ENCODE peak calls at places on chromosome 2, in nine cellular contexts. I is left ventricle myocardium inferior, D is neural progenitor cell, T is upper lobe of right lung, B is spleen, Y is lower lobe of right lung, K is fibroblast of lung, G is adrenal gland, P is Peyer's patch. C is an unnamed sample. For H3K4me1, the result is how much of the 10 kb centered on the place peaks cover.

GRCh38 chr2:128187032-128187654 is 96.1 kb downstream of the UGGT1 start:
- DNase-seq in I (no peak), D (peak), T (no peak), B (no peak), Y (no peak), K (peak), G (no peak), P (peak), C (no peak)

GRCh38 chr2:215479536-215480240 is 43.8 kb upstream of the FN1 start:
- DNase-seq in I (no peak), D (no peak), T (no peak), B (no peak), Y (no peak), K (no peak), G (no peak), P (no peak), C (no peak)

GRCh38 chr2:232480201-232481190 is 7.1 kb downstream of the ECEL1 start:
- DNase-seq in I (peak), D (no peak), T (peak), B (peak), Y (peak), K (no peak), G (no peak), P (no peak), C (no peak)

GRCh38 chr2:172213116-172213515 is 110.4 kb upstream of the DLX2 start:
- DNase-seq in I (no peak), D (no peak), T (no peak), B (no peak), Y (no peak), K (no peak), G (no peak), P (no peak), C (no peak)

GRCh38 chr2:218291318-218291933 is 877 bp downstream of the TMBIM1 start:
- DNase-seq in I (no peak), D (no peak), T (no peak), B (peak), Y (peak), K (no peak), G (no peak), P (peak), C (no peak)

GRCh38 chr2:51534176-51534575 is 502.2 kb upstream of the NRXN1 start:
- DNase-seq in I (no peak), D (no peak), T (no peak), B (no peak), Y (no peak), K (no peak), G (no peak), P (no peak), C (no peak)

GRCh38 chr2:154015233-154015632 is 143.5 kb downstream of the GALNT13 start:
- DNase-seq in I (no peak), D (no peak), T (no peak), B (no peak), Y (no peak), K (no peak), G (no peak), P (no peak), C (no peak)

GRCh38 chr2:23784971-23785370 is 142.0 kb downstream of the ATAD2B start:
- DNase-seq in I (no peak), D (no peak), T (no peak), B (no peak), Y (no peak), K (no peak), G (no peak), P (no peak), C (no peak)

GRCh38 chr2:22701761-22702160 is 683.2 kb upstream of the KLHL29 start:
- DNase-seq in I (no peak), D (peak), T (no peak), B (no peak), Y (no peak), K (no peak), G (no peak), P (no peak), C (no peak)

GRCh38 chr2:38747819-38748218 is 3.3 kb downstream of the SRSF7 start:
- DNase-seq in I (no peak), D (no peak), T (no peak), B (no peak), Y (no peak), K (no peak), G (no peak), P (no peak), C (no peak)
- H3K4me1 ChIP-seq in I (half or more), D (under half), T (under half), B (under half), Y (half or more), K (under half), G (half or more), P (under half), C (half or more)

GRCh38 chr2:178804791-178805190 is 2.4 kb downstream of the TTN start:
- DNase-seq in I (no peak), D (peak), T (no peak), B (no peak), Y (no peak), K (peak), G (no peak), P (no peak), C (no peak)
- H3K4me3 ChIP-seq in I (peak), D (no peak), T (no peak), B (no peak), Y (no peak), K (no peak), G (no peak), P (no peak), C (no peak)

GRCh38 chr2:225100269-225100668 is 58.0 kb upstream of the DOCK10 start:
- DNase-seq in I (no peak), D (no peak), T (no peak), B (no peak), Y (no peak), K (peak), G (no peak), P (no peak), C (no peak)
- H3K27ac ChIP-seq in I (no peak), D (no peak), T (no peak), B (no peak), Y (no peak), K (peak), G (no peak), P (no peak), C (no peak)

DNA sequence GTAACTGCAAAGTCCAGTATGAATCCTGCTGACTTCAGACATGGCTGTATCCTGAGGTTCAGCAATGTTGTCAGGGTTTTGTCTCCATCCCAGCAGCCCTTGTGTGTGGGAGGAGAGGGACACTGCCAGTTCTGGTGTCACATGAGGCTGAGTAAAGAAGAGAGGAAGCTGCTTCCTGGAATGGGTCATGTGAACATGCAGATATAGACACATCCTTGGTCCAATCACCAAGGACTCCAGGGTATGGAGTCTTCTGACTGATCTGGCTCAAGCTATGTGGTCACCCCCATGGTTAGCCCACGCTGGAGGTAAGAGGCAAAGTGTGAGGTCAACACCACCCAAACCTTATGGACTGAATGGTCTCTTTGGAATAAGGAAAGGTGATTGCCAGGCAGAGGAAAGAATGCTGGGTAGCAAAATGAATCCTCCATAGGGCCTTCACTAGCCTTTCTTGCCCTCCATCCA is 134.4 kb upstream of the SLC1A4 start:
- DNase-seq in I (no peak), D (no peak), T (no peak), B (no peak), Y (no peak), K (peak), G (no peak), P (peak), C (no peak)
- H3K4me1 ChIP-seq in I (under half), D (under half), T (under half), B (under half), Y (half or more), K (under half), G (under half), P (under half), C (under half)